ENCODE peak calls at places on chromosomes 1 and 21, in five cellular contexts. Y is IMR-90, V is HepG2, T is fibroblast of lung, B is GM06990. W is an unnamed sample.

GRCh38 chr1:96710708-96711477 is 10.7 kb upstream of the PTBP2 start:
- DNase-seq in Y (peak; percentile 69), V (no peak), T (peak; percentile 33), B (no peak), W (no peak)

GRCh38 chr1:200233393-200233792 is 176.4 kb downstream of the ZNF281 start:
- DNase-seq in Y (peak; percentile 61), V (no peak), T (no peak), B (no peak), W (no peak)

GRCh38 chr1:4464478-4464877 is 189.9 kb upstream of the AJAP1 start:
- DNase-seq in Y (no peak), V (no peak), T (no peak), B (no peak), W (no peak)

GRCh38 chr1:177135250-177135649 is 29.3 kb downstream of the ASTN1 start:
- DNase-seq in Y (no peak), V (no peak), T (no peak), B (no peak), W (no peak)

GRCh38 chr1:3097861-3098260 is 28.9 kb downstream of the PRDM16 start:
- DNase-seq in Y (no peak), V (no peak), T (no peak), B (no peak), W (no peak)

GRCh38 chr1:228226956-228227791 is 19.3 kb downstream of the OBSCN start:
- DNase-seq in Y (peak; percentile 63), V (peak; percentile 48), T (peak; percentile 54), B (no peak), W (no peak)

GRCh38 chr1:221098462-221099406 is 219.5 kb downstream of the HLX start:
- DNase-seq in Y (peak; percentile 15), V (no peak), T (peak; percentile 13), B (no peak), W (no peak)

GRCh38 chr1:229203030-229203751 is 67.7 kb upstream of the RAB4A start:
- DNase-seq in Y (peak; percentile 74), V (peak; percentile 94), T (peak; percentile 63), B (no peak), W (peak; percentile 55)

GRCh38 chr1:222240536-222241181 is 307.2 kb downstream of the HHIPL2 start:
- DNase-seq in Y (peak; percentile 89), V (no peak), T (peak; percentile 75), B (no peak), W (no peak)

GRCh38 chr1:147771216-147772125 is 11.1 kb upstream of the GJA5 start:
- DNase-seq in Y (peak; percentile 5), V (no peak), T (no peak), B (no peak), W (no peak)

GRCh38 chr1:74463301-74463988 is 49.0 kb downstream of the LRRC53 start:
- DNase-seq in Y (peak; percentile 65), V (no peak), T (no peak), B (peak; percentile 9), W (no peak)

GRCh38 chr1:23393706-23394105 is 24.1 kb upstream of the ZNF436 start:
- DNase-seq in Y (peak; percentile 76), V (no peak), T (peak; percentile 61), B (no peak), W (no peak)

GRCh38 chr1:6414443-6414844 is 5.3 kb downstream of the HES2 start:
- DNase-seq in Y (peak; percentile 50), V (peak; percentile 49), T (peak; percentile 42), B (peak; percentile 61), W (peak; percentile 65)

GRCh38 chr1:18719786-18720436 is 89.3 kb downstream of the PAX7 start:
- DNase-seq in Y (no peak), V (no peak), T (no peak), B (no peak), W (no peak)

GRCh38 chr1:234515821-234516241 is 36.9 kb upstream of the TARBP1 start:
- DNase-seq in Y (peak; percentile 61), V (no peak), T (peak; percentile 67), B (no peak), W (no peak)

GRCh38 chr1:224333309-224333926 is 3.4 kb upstream of the NVL start:
- DNase-seq in Y (peak; percentile 64), V (peak; percentile 60), T (peak; percentile 79), B (peak; percentile 17), W (peak; percentile 25)

GRCh38 chr1:197920345-197921117 is 3.4 kb downstream of the LHX9 start:
- DNase-seq in Y (no peak), V (no peak), T (no peak), B (no peak), W (no peak)

GRCh38 chr1:224851850-224852261 is 77.6 kb upstream of the DNAH14 start:
- DNase-seq in Y (no peak), V (no peak), T (no peak), B (no peak), W (no peak)

GRCh38 chr1:248521856-248522255 is 14.0 kb downstream of the OR2G6 start:
- DNase-seq in Y (no peak), V (no peak), T (no peak), B (no peak), W (no peak)

GRCh38 chr21:16085436-16085835 is 355.7 kb downstream of the USP25 start:
- DNase-seq in Y (peak; percentile 39), V (no peak), T (peak; percentile 29), B (no peak), W (no peak)

GRCh38 chr1:154483941-154484803 is 17.8 kb upstream of the TDRD10 start:
- DNase-seq in Y (peak; percentile 86), V (no peak), T (peak; percentile 35), B (no peak), W (no peak)

GRCh38 chr1:203306970-203307541 is 1.7 kb downstream of the BTG2 start:
- DNase-seq in Y (no peak), V (no peak), T (no peak), B (peak; percentile 64), W (no peak)

GRCh38 chr1:18452550-18452949 is 28.2 kb upstream of the KLHDC7A start:
- DNase-seq in Y (no peak), V (peak; percentile 13), T (no peak), B (no peak), W (no peak)

GRCh38 chr1:213675043-213675442 is 312.7 kb upstream of the PROX1 start:
- DNase-seq in Y (no peak), V (no peak), T (no peak), B (no peak), W (no peak)

GRCh38 chr1:16186655-16187235 is 25.7 kb downstream of the ARHGEF19 start:
- DNase-seq in Y (no peak), V (no peak), T (no peak), B (no peak), W (no peak)

GRCh38 chr1:230109871-230110667 is 43.0 kb downstream of the GALNT2 start:
- DNase-seq in Y (peak; percentile 43), V (peak; percentile 32), T (peak; percentile 32), B (peak; percentile 83), W (no peak)

GRCh38 chr1:233343262-233343661 is 15.7 kb downstream of the MAP3K21 start:
- DNase-seq in Y (no peak), V (no peak), T (no peak), B (no peak), W (no peak)

GRCh38 chr1:180228648-180229482 is 1.2 kb upstream of the LHX4 start:
- DNase-seq in Y (no peak), V (no peak), T (no peak), B (peak; percentile 32), W (no peak)

DNA sequence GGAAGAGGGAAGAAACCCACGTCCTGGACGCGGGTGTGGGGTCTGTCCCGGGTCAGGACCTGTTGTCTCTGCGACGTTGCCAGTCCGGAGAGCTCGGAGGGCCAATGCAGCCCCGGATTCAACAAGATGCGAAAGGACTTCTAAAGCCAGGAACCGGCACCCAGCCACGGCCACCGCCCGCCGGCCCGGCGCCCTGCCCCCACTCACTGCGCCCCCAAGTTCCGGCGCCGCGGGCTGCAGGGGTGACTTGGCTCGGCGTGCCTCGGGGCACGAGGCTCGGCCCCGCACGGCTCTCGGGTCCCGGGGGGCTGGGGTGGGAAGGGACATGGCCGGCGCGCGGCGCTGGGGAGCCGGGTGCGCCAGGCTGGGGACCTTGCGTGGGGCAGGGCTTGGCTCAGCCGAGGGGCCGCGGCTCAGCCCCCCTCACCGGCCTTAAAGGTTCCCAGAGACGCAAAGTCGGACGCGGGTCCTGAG is 51.8 kb upstream of the H6PD start:
- DNase-seq in Y (no peak), V (no peak), T (no peak), B (peak; percentile 55), W (peak; percentile 18)
- TF ChIP-seq CTCF in Y (no peak), V (no peak), T (no peak), B (no peak), W (no peak)

GRCh38 chr1:193066606-193067005 is 7.2 kb downstream of the RO60 start:
- DNase-seq in Y (no peak), V (no peak), T (no peak), B (no peak), W (no peak)

GRCh38 chr1:193068013-193068412 is 8.6 kb downstream of the RO60 start:
- DNase-seq in Y (no peak), V (no peak), T (no peak), B (no peak), W (no peak)

GRCh38 chr1:193070942-193071341 is 11.5 kb downstream of the RO60 start:
- DNase-seq in Y (no peak), V (no peak), T (no peak), B (no peak), W (no peak)

GRCh38 chr1:193069748-193070394 is 10.5 kb downstream of the RO60 start:
- DNase-seq in Y (no peak), V (no peak), T (peak; percentile 26), B (no peak), W (no peak)

GRCh38 chr1:193070395-193070753 is 11.0 kb downstream of the RO60 start:
- DNase-seq in Y (no peak), V (no peak), T (no peak), B (no peak), W (no peak)
- TF ChIP-seq CTCF in Y (no peak), V (no peak), T (no peak), B (no peak), W (peak; percentile 7)

DNA sequence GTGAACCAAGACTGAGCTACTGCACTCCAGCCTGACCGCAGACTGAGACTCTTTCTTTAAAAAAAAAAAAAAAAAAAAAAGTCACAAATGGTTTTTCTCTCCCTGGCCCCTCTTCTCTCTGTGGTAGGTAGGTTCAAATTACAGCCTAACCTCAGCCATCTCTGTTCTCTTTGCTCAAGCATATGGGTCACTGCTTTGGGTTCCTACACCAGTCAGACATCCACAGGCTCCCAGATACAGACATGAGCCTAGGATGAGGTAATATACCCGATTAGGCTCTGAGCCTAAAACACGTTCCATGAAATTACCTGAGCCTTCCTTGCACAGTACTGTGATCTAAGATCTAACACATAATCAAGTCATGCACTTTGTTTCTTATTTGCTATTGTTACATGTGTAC is 90.5 kb upstream of the JAK1 start:
- DNase-seq in Y (no peak), V (no peak), T (no peak), B (no peak), W (no peak)
- TF ChIP-seq CTCF in Y (no peak), V (no peak), T (no peak), B (no peak), W (no peak)

DNA sequence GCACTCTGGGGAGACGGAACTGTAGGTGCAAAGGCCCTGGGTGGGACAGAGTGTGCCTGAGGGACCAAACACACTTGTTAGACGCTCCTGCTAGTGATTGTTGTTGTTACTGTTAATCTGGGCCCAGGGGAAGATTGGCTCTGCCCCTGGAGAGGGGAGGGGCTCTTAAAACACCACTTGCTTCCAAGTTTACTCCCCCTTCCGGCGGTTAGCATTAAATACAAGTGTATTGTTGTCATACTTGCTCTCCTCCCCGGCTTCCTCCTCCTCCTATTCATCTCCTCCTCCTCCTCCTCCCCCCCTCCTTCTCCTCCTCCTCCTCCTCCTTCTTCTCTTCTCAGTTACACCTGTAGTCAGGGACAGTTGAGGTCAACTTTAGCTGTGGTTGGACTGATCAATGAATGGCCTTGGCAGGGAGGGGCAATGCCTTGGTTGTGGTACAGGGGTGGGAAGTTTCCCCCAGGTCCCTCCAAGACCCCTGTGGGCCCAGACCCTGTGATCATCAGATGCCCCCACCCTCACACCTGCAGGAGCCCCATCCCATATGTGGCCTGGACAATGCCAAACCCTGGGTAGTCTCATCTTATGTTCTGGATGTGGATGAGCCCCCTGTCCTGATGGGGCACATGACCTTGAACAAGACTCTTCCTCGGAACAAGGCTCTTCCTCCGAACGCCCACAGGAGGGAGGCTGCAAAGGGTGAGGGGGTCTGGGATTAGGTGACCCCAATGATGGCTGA is 217.3 kb downstream of the PTPRU start:
- DNase-seq in Y (peak; percentile 53), V (peak; percentile 70), T (peak; percentile 62), B (no peak), W (peak; percentile 22)
- TF ChIP-seq CTCF in Y (peak; percentile 42), V (peak; percentile 57), T (peak; percentile 23), B (peak; percentile 51), W (peak; percentile 29)